ENCODE peak calls at places on chromosome 5, in ten cellular contexts. H is BE2C; Q is psoas muscle; K is Caco-2; J is transverse colon; I is breast epithelium; S is mesenchymal stem cell; M is effector memory CD4-positive, alpha-beta T cell; D is AG04450; F is epithelial cell of esophagus. X is an unnamed sample.

GRCh38 chr5:84885479-84886258 is 501.0 kb upstream of the EDIL3 start:
- DNase-seq in H (peak), Q (no peak), K (no peak), J (no peak), I (no peak), S (peak), M (no peak), D (peak), F (peak), X (peak)

GRCh38 chr5:14946813-14947640 is 75.4 kb upstream of the ANKH start:
- DNase-seq in H (peak), Q (no peak), K (no peak), J (peak), I (no peak), S (peak), M (peak), D (no peak), F (peak), X (peak)

GRCh38 chr5:77876862-77877502 is 100.8 kb upstream of the TBCA start:
- DNase-seq in H (no peak), Q (no peak), K (no peak), J (no peak), I (no peak), S (peak), M (no peak), D (no peak), F (no peak), X (no peak)

GRCh38 chr5:154331267-154331666 is 114.5 kb upstream of the SAP30L start:
- DNase-seq in H (no peak), Q (no peak), K (no peak), J (no peak), I (no peak), S (no peak), M (no peak), D (no peak), F (no peak), X (no peak)

GRCh38 chr5:115069087-115069968 is 100.4 kb downstream of the TRIM36 start:
- DNase-seq in H (peak), Q (no peak), K (peak), J (peak), I (no peak), S (peak), M (no peak), D (peak), F (peak), X (peak)

GRCh38 chr5:10762178-10762775 is 1.2 kb upstream of the DAP start:
- DNase-seq in H (no peak), Q (no peak), K (no peak), J (peak), I (no peak), S (peak), M (no peak), D (no peak), F (peak), X (peak)

GRCh38 chr5:136191304-136192014 is 1.5 kb downstream of the SMIM32 start:
- DNase-seq in H (no peak), Q (no peak), K (no peak), J (peak), I (no peak), S (peak), M (no peak), D (no peak), F (peak), X (peak)

GRCh38 chr5:168965638-168966037 is 335.3 kb downstream of the SLIT3 start:
- DNase-seq in H (no peak), Q (no peak), K (no peak), J (no peak), I (no peak), S (no peak), M (no peak), D (no peak), F (no peak), X (no peak)

GRCh38 chr5:82073179-82073578 is 101.4 kb downstream of the ATG10 start:
- DNase-seq in H (no peak), Q (no peak), K (no peak), J (no peak), I (no peak), S (peak), M (no peak), D (no peak), F (no peak), X (peak)

GRCh38 chr5:44665101-44665701 is 143.5 kb upstream of the MRPS30 start:
- DNase-seq in H (no peak), Q (peak), K (no peak), J (no peak), I (no peak), S (no peak), M (no peak), D (no peak), F (peak), X (no peak)

GRCh38 chr5:17058438-17058837 is 122.3 kb upstream of the MYO10 start:
- DNase-seq in H (no peak), Q (no peak), K (no peak), J (no peak), I (no peak), S (no peak), M (no peak), D (no peak), F (no peak), X (no peak)

GRCh38 chr5:147479431-147479830 is 30.4 kb downstream of the DPYSL3 start:
- DNase-seq in H (peak), Q (no peak), K (no peak), J (no peak), I (no peak), S (peak), M (no peak), D (no peak), F (no peak), X (no peak)

GRCh38 chr5:145495741-145496140 is 339.4 kb downstream of the PRELID2 start:
- DNase-seq in H (no peak), Q (no peak), K (no peak), J (no peak), I (no peak), S (peak), M (no peak), D (peak), F (peak), X (peak)

GRCh38 chr5:58188287-58188651 is 271.6 kb downstream of the PLK2 start:
- DNase-seq in H (no peak), Q (no peak), K (peak), J (no peak), I (no peak), S (peak), M (no peak), D (peak), F (peak), X (peak)

GRCh38 chr5:34707451-34708107 is 51.5 kb downstream of the RAI14 start:
- DNase-seq in H (no peak), Q (no peak), K (no peak), J (no peak), I (no peak), S (no peak), M (no peak), D (no peak), F (no peak), X (no peak)

GRCh38 chr5:176628406-176629228 is 1.7 kb downstream of the SNCB start:
- DNase-seq in H (no peak), Q (no peak), K (no peak), J (no peak), I (no peak), S (no peak), M (no peak), D (no peak), F (no peak), X (no peak)

GRCh38 chr5:14209836-14210235 is 66.7 kb downstream of the TRIO start:
- DNase-seq in H (no peak), Q (no peak), K (no peak), J (no peak), I (no peak), S (no peak), M (no peak), D (no peak), F (no peak), X (no peak)

GRCh38 chr5:175347027-175347426 is 97.0 kb downstream of the DRD1 start:
- DNase-seq in H (no peak), Q (no peak), K (no peak), J (no peak), I (no peak), S (no peak), M (no peak), D (peak), F (peak), X (no peak)

GRCh38 chr5:172798422-172799215 is 27.6 kb upstream of the DUSP1 start:
- DNase-seq in H (no peak), Q (no peak), K (no peak), J (peak), I (no peak), S (peak), M (no peak), D (no peak), F (peak), X (peak)

GRCh38 chr5:43514471-43514815 is 505 bp downstream of the C5orf34 start:
- DNase-seq in H (peak), Q (no peak), K (no peak), J (no peak), I (no peak), S (peak), M (no peak), D (peak), F (peak), X (peak)

GRCh38 chr5:1343315-1343751 is 1.6 kb downstream of the CLPTM1L start:
- DNase-seq in H (no peak), Q (peak), K (no peak), J (no peak), I (no peak), S (peak), M (no peak), D (no peak), F (no peak), X (no peak)
- H3K4me3 ChIP-seq in H (peak), Q (peak), K (no peak), J (no peak), I (no peak), S (peak), M (no peak), D (no peak), F (no peak), X (no peak)

GRCh38 chr5:159206368-159206767 is 3.0 kb downstream of the RNF145 start:
- DNase-seq in H (no peak), Q (no peak), K (no peak), J (no peak), I (no peak), S (no peak), M (no peak), D (no peak), F (no peak), X (no peak)
- H3K4me3 ChIP-seq in H (peak), Q (peak), K (no peak), J (no peak), I (no peak), S (peak), M (peak), D (peak), F (peak), X (peak)

GRCh38 chr5:128965011-128965637 is at the start of gene SLC27A6:
- DNase-seq in H (peak), Q (no peak), K (no peak), J (no peak), I (peak), S (peak), M (no peak), D (no peak), F (peak), X (no peak)
- H3K4me3 ChIP-seq in H (peak), Q (peak), K (no peak), J (peak), I (peak), S (peak), M (no peak), D (no peak), F (peak), X (peak)

GRCh38 chr5:173859315-173860038 is 28.7 kb upstream of the CPEB4 start:
- DNase-seq in H (no peak), Q (no peak), K (no peak), J (no peak), I (no peak), S (no peak), M (no peak), D (no peak), F (peak), X (no peak)
- H3K4me3 ChIP-seq in H (no peak), Q (no peak), K (no peak), J (no peak), I (no peak), S (no peak), M (no peak), D (no peak), F (no peak), X (no peak)

GRCh38 chr5:78908173-78908901 is 76.8 kb downstream of the ARSB start:
- DNase-seq in H (peak), Q (peak), K (peak), J (peak), I (no peak), S (peak), M (no peak), D (peak), F (peak), X (peak)
- H3K4me3 ChIP-seq in H (peak), Q (peak), K (peak), J (no peak), I (no peak), S (peak), M (no peak), D (peak), F (no peak), X (peak)

GRCh38 chr5:8458038-8458383 is 589.1 kb downstream of the MTRR start:
- DNase-seq in H (peak), Q (no peak), K (no peak), J (no peak), I (no peak), S (no peak), M (peak), D (no peak), F (peak), X (peak)

GRCh38 chr5:8461543-8461942 is 592.6 kb downstream of the MTRR start:
- DNase-seq in H (no peak), Q (no peak), K (no peak), J (no peak), I (no peak), S (no peak), M (no peak), D (no peak), F (no peak), X (no peak)

GRCh38 chr5:8456846-8457186 is 587.9 kb downstream of the MTRR start:
- DNase-seq in H (no peak), Q (no peak), K (no peak), J (no peak), I (no peak), S (no peak), M (no peak), D (no peak), F (no peak), X (no peak)

GRCh38 chr5:8462565-8462964 is 593.6 kb downstream of the MTRR start:
- DNase-seq in H (no peak), Q (no peak), K (no peak), J (no peak), I (no peak), S (no peak), M (no peak), D (no peak), F (no peak), X (no peak)

DNA sequence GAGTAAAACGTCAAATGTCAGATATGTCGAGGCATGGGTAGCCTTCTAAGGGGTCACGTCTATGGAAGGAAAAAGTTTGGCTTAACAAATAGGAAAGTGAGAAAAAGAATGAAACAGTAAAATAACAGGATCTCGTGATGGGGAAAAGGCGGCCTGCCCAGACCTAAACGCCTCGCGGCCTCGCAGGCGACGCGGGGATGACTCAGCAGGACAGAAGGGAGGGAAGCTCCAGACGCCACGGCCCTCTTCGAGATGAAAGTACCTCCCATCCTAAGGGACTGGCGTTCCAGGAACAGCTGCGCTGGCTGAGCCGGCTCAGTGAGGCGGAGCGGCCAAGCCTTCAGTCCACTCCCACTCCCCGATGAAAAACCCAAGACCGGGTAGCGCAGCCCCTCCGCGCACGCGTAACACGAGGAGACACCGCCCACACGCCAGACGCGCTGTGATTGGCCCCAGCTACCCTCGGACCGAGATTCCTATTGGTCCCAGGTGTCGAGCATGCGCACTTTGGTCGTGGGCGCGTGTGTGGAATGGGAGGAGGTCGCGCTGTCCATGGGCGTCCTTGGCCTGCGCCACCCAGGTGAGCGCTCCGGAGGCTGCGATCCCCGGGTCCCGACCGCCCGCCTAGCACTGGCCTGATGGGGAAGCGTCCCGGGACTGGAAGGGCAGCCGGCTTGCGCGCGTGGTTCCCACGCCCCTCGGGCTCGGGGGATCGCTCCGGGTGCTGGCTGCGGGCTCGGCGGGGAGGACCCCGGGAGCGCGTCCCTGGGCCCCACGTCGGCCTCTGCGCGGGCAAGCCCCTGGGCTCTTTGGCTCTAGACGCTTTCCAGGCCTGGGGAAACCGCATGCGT is 588.5 kb downstream of the MTRR start:
- DNase-seq in H (peak), Q (peak), K (peak), J (peak), I (peak), S (peak), M (peak), D (peak), F (peak), X (peak)
- H3K4me3 ChIP-seq in H (peak), Q (peak), K (peak), J (peak), I (peak), S (peak), M (peak), D (peak), F (peak), X (peak)

DNA sequence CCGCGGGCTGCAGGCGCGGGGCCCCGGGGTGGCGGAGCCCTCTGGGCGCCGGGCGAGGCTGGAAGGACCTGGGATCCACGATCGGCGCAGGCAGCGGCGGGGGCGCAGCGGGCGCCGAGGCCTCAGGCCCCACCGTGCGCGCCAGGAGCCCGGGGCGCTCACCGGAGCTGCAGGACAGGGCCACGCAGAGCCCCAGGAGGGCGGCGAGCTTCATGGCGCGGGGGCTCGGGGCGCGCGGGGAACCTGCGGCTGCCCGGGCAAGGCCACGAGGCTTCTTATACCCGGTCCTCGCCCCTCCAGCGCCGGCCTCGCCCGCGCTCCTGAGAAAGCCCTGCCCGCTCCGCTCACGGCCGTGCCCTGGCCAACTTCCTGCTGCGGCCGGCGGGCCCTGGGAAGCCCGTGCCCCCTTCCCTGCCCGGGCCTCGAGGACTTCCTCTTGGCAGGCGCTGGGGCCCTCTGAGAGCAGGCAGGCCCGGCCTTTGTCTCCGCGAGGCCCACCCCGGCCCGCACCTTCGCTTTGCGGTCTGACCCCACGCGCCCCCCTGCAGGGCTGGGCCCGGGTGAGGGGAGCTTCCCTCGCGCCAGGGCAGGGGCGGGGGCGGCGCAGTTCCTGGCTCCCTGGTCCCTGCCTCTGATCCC is at the start of gene SCGB3A1:
- DNase-seq in H (no peak), Q (no peak), K (no peak), J (no peak), I (no peak), S (no peak), M (no peak), D (no peak), F (no peak), X (no peak)
- H3K4me3 ChIP-seq in H (no peak), Q (peak), K (no peak), J (peak), I (no peak), S (no peak), M (peak), D (no peak), F (no peak), X (no peak)

GRCh38 chr5:79456890-79457583 is 56.9 kb downstream of the HOMER1 start:
- DNase-seq in H (no peak), Q (no peak), K (no peak), J (no peak), I (no peak), S (no peak), M (no peak), D (no peak), F (no peak), X (no peak)
- H3K4me3 ChIP-seq in H (no peak), Q (no peak), K (no peak), J (no peak), I (no peak), S (no peak), M (no peak), D (no peak), F (no peak), X (no peak)

GRCh38 chr5:72817639-72818266 is 1.3 kb downstream of the TNPO1 start:
- DNase-seq in H (no peak), Q (no peak), K (no peak), J (no peak), I (no peak), S (peak), M (no peak), D (no peak), F (peak), X (peak)
- H3K4me3 ChIP-seq in H (peak), Q (peak), K (peak), J (peak), I (peak), S (peak), M (peak), D (peak), F (peak), X (peak)